ENCODE peak calls at places on chromosomes 6 and 20, in eight cellular contexts. E is AG08396; X is activated T-cell treated with anti-CD3 and anti-CD28 coated beads for 1 hour; Z is psoas muscle; S is non-pigmented ciliary epithelial cell; G is CD4-positive, alpha-beta T cell; K is left ventricle myocardium superior; H is stimulated activated naive CD4-positive, alpha-beta T cell. F is an unnamed sample.

GRCh38 chr6:5095236-5095635 is 10.1 kb downstream of the PPP1R3G start:
- DNase-seq in E (no peak), G (no peak), X (no peak), K (no peak), S (peak), Z (no peak), H (no peak), F (no peak)

GRCh38 chr6:27168586-27169443 is 78.7 kb upstream of the PRSS16 start:
- DNase-seq in K (no peak), X (no peak), S (peak), E (peak), G (no peak), Z (no peak), H (no peak), F (no peak)

GRCh38 chr6:89797317-89797716 is 22.3 kb downstream of the MDN1 start:
- DNase-seq in H (no peak), G (no peak), Z (peak), X (no peak), K (no peak), E (no peak), S (peak), F (no peak)

GRCh38 chr6:37033255-37033654 is 27.8 kb downstream of the FGD2 start:
- DNase-seq in X (no peak), G (no peak), S (no peak), Z (no peak), E (no peak), H (no peak), K (no peak), F (peak)

GRCh38 chr20:62067547-62068260 is 2.0 kb upstream of the TAF4 start:
- DNase-seq in G (no peak), H (peak), Z (no peak), S (no peak), E (no peak), K (no peak), X (no peak), F (no peak)

GRCh38 chr6:131924881-131925474 is 26.2 kb downstream of the CCN2 start:
- DNase-seq in X (no peak), S (no peak), Z (no peak), K (no peak), H (no peak), E (no peak), G (no peak), F (no peak)

GRCh38 chr6:31495580-31495979 is 2.4 kb upstream of the MICB start:
- DNase-seq in G (no peak), K (no peak), S (no peak), X (no peak), Z (no peak), H (no peak), E (no peak), F (no peak)

GRCh38 chr6:81969011-81969410 is 216.5 kb upstream of the TENT5A start:
- DNase-seq in S (no peak), E (no peak), H (no peak), Z (no peak), G (no peak), K (no peak), X (no peak), F (no peak)

GRCh38 chr20:63255911-63256704 is 1.8 kb upstream of the NKAIN4 start:
- DNase-seq in X (no peak), S (no peak), K (no peak), Z (no peak), G (no peak), E (no peak), H (no peak), F (no peak)

GRCh38 chr20:4006640-4007039 is 8.7 kb downstream of the RNF24 start:
- DNase-seq in G (no peak), H (no peak), E (peak), K (peak), S (no peak), X (no peak), Z (peak), F (no peak)

GRCh38 chr6:110513001-110513400 is 36.6 kb upstream of the SLC22A16 start:
- DNase-seq in E (no peak), G (no peak), Z (no peak), K (no peak), H (no peak), X (no peak), S (no peak), F (no peak)

GRCh38 chr6:144466716-144467115 is 181.6 kb downstream of the UTRN start:
- DNase-seq in E (no peak), G (no peak), K (no peak), Z (no peak), S (no peak), H (no peak), X (no peak), F (no peak)

GRCh38 chr20:12166053-12166717 is 248.5 kb downstream of the BTBD3 start:
- DNase-seq in K (peak), G (no peak), H (no peak), E (peak), S (peak), Z (peak), X (no peak), F (no peak)

GRCh38 chr6:160917581-160917980 is 74.0 kb upstream of the MAP3K4 start:
- DNase-seq in G (no peak), S (no peak), E (no peak), Z (no peak), K (no peak), X (no peak), H (no peak), F (no peak)

GRCh38 chr6:142500265-142500786 is 198.5 kb downstream of the ADGRG6 start:
- DNase-seq in X (no peak), K (no peak), E (no peak), G (no peak), Z (no peak), H (no peak), S (no peak), F (no peak)

GRCh38 chr6:1708820-1709612 is 99.3 kb downstream of the FOXC1 start:
- DNase-seq in S (no peak), E (no peak), H (no peak), G (no peak), K (no peak), X (no peak), Z (no peak), F (no peak)

GRCh38 chr6:48110436-48111142 is 408 bp downstream of the PTCHD4 start:
- DNase-seq in X (no peak), S (no peak), G (no peak), E (no peak), Z (no peak), H (no peak), K (no peak), F (no peak)

GRCh38 chr6:167305796-167306195 is 14.7 kb downstream of the UNC93A start:
- DNase-seq in Z (no peak), X (no peak), K (no peak), H (no peak), S (no peak), E (no peak), G (no peak), F (no peak)

GRCh38 chr6:15504581-15505350 is 158.1 kb downstream of the DTNBP1 start:
- DNase-seq in Z (peak), S (peak), H (no peak), G (no peak), K (peak), X (no peak), E (peak), F (no peak)

GRCh38 chr6:78594667-78595051 is 272.7 kb upstream of the IRAK1BP1 start:
- DNase-seq in H (no peak), S (no peak), G (no peak), K (no peak), E (no peak), X (no peak), Z (no peak), F (no peak)

GRCh38 chr6:37442416-37443218 is 9.6 kb downstream of the CMTR1 start:
- DNase-seq in H (no peak), X (no peak), G (no peak), Z (no peak), E (no peak), K (no peak), S (no peak), F (no peak)

GRCh38 chr6:127300411-127300810 is 33.7 kb downstream of the RNF146 start:
- DNase-seq in Z (no peak), G (no peak), E (peak), S (peak), X (no peak), H (no peak), K (no peak), F (no peak)

GRCh38 chr6:152401978-152402377 is 235.2 kb downstream of the SYNE1 start:
- DNase-seq in K (no peak), H (no peak), E (peak), S (no peak), Z (no peak), G (no peak), X (no peak), F (no peak)

GRCh38 chr20:64209148-64209547 is 44.9 kb downstream of the MYT1 start:
- DNase-seq in E (no peak), K (no peak), X (no peak), S (no peak), G (no peak), H (no peak), Z (no peak), F (no peak)

GRCh38 chr6:47047479-47048411 is 5.6 kb upstream of the ADGRF1 start:
- DNase-seq in E (peak), X (no peak), S (peak), H (no peak), K (peak), Z (no peak), G (no peak), F (no peak)

GRCh38 chr20:19491241-19491640 is 266.8 kb upstream of the RIN2 start:
- DNase-seq in G (no peak), S (no peak), E (no peak), H (no peak), Z (no peak), X (no peak), K (no peak), F (no peak)

GRCh38 chr6:31871068-31871659 is 7.6 kb downstream of the SLC44A4 start:
- DNase-seq in S (no peak), E (peak), X (no peak), Z (no peak), G (no peak), H (no peak), K (no peak), F (no peak)

GRCh38 chr6:44221291-44221960 is 2.0 kb upstream of the SLC29A1 start:
- DNase-seq in G (peak), X (peak), S (no peak), E (peak), Z (peak), K (peak), H (peak), F (peak)

GRCh38 chr20:21272679-21273078 is 30.5 kb upstream of the XRN2 start:
- DNase-seq in G (no peak), K (no peak), Z (no peak), H (no peak), X (no peak), S (no peak), E (no peak), F (no peak)

GRCh38 chr6:14478396-14479225 is 361.0 kb downstream of the CD83 start:
- DNase-seq in K (no peak), H (no peak), Z (no peak), S (no peak), G (no peak), E (no peak), X (no peak), F (no peak)

GRCh38 chr20:5848711-5849505 is 98.7 kb downstream of the SHLD1 start:
- DNase-seq in K (no peak), G (no peak), S (no peak), H (no peak), Z (no peak), E (no peak), X (no peak), F (no peak)

GRCh38 chr6:33433560-33434191 is 13.8 kb downstream of the SYNGAP1 start:
- DNase-seq in G (no peak), S (no peak), X (no peak), K (peak), H (no peak), E (peak), Z (no peak), F (no peak)

GRCh38 chr6:36947570-36948351 is 6.8 kb upstream of the PI16 start:
- DNase-seq in H (no peak), G (peak), E (peak), S (no peak), X (no peak), Z (no peak), K (no peak), F (no peak)

GRCh38 chr6:71250050-71250689 is 38.4 kb upstream of the OGFRL1 start:
- DNase-seq in Z (no peak), G (no peak), H (no peak), X (no peak), K (no peak), S (peak), E (peak), F (no peak)

GRCh38 chr6:27237089-27237723 is 10.3 kb upstream of the PRSS16 start:
- DNase-seq in K (no peak), H (no peak), E (peak), Z (no peak), X (no peak), G (no peak), S (no peak), F (no peak)

GRCh38 chr20:32621914-32622584 is 36.9 kb upstream of the NOL4L start:
- DNase-seq in S (no peak), E (no peak), G (no peak), X (no peak), K (no peak), H (no peak), Z (no peak), F (no peak)

F was measured in activated gamma-delta T cell treated with anti-CD3 and anti-CD28 coated beads, Interleukin-2, amount 50 U/mL, for 16 hours.